ENCODE peak calls at places on chromosomes 13 and 19, in nine cellular contexts. One of them, this sample, is unnamed.

GRCh38 chr13:72638059-72638815 is 89.2 kb downstream of the MZT1 start:
- DNase-seq in psoas muscle: no peak
- DNase-seq in H9: peak; percentile 48
- DNase-seq in Ammon's horn: no peak
- DNase-seq in AG09319: no peak
- DNase-seq in DMS153: no peak
- DNase-seq in WERI-Rb-1: no peak
- DNase-seq in upper lobe of right lung: no peak
- DNase-seq in NCI-H1092: no peak
- DNase-seq in this sample: no peak

GRCh38 chr13:35826626-35827254 is 304.4 kb downstream of the DCLK1 start:
- DNase-seq in psoas muscle: no peak
- DNase-seq in H9: peak; percentile 41
- DNase-seq in Ammon's horn: no peak
- DNase-seq in AG09319: no peak
- DNase-seq in DMS153: no peak
- DNase-seq in WERI-Rb-1: no peak
- DNase-seq in upper lobe of right lung: no peak
- DNase-seq in NCI-H1092: no peak
- DNase-seq in this sample: no peak

GRCh38 chr13:49258097-49258796 is 10.5 kb downstream of the CDADC1 start:
- DNase-seq in psoas muscle: no peak
- DNase-seq in H9: no peak
- DNase-seq in Ammon's horn: no peak
- DNase-seq in AG09319: no peak
- DNase-seq in DMS153: no peak
- DNase-seq in WERI-Rb-1: no peak
- DNase-seq in upper lobe of right lung: no peak
- DNase-seq in NCI-H1092: no peak
- DNase-seq in this sample: no peak

GRCh38 chr19:46180701-46181385 is 32.8 kb downstream of the IGFL2 start:
- DNase-seq in psoas muscle: no peak
- DNase-seq in H9: no peak
- DNase-seq in Ammon's horn: no peak
- DNase-seq in AG09319: no peak
- DNase-seq in DMS153: no peak
- DNase-seq in WERI-Rb-1: no peak
- DNase-seq in upper lobe of right lung: no peak
- DNase-seq in NCI-H1092: no peak
- DNase-seq in this sample: no peak

GRCh38 chr13:111022241-111022640 is 92.9 kb upstream of the ARHGEF7 start:
- DNase-seq in psoas muscle: no peak
- DNase-seq in H9: no peak
- DNase-seq in Ammon's horn: no peak
- DNase-seq in AG09319: no peak
- DNase-seq in DMS153: no peak
- DNase-seq in WERI-Rb-1: no peak
- DNase-seq in upper lobe of right lung: no peak
- DNase-seq in NCI-H1092: no peak
- DNase-seq in this sample: no peak

GRCh38 chr19:4367336-4367723 is 24.0 kb downstream of the MPND start:
- DNase-seq in psoas muscle: no peak
- DNase-seq in H9: no peak
- DNase-seq in Ammon's horn: no peak
- DNase-seq in AG09319: no peak
- DNase-seq in DMS153: no peak
- DNase-seq in WERI-Rb-1: no peak
- DNase-seq in upper lobe of right lung: no peak
- DNase-seq in NCI-H1092: no peak
- DNase-seq in this sample: no peak

GRCh38 chr13:88958821-88959220 is 1287.7 kb downstream of the SLITRK5 start:
- DNase-seq in psoas muscle: no peak
- DNase-seq in H9: no peak
- DNase-seq in Ammon's horn: peak; percentile 3
- DNase-seq in AG09319: no peak
- DNase-seq in DMS153: no peak
- DNase-seq in WERI-Rb-1: no peak
- DNase-seq in upper lobe of right lung: no peak
- DNase-seq in NCI-H1092: no peak
- DNase-seq in this sample: no peak

GRCh38 chr19:48624791-48625723 is 5.8 kb downstream of the SPHK2 start:
- DNase-seq in psoas muscle: peak; percentile 55
- DNase-seq in H9: no peak
- DNase-seq in Ammon's horn: no peak
- DNase-seq in AG09319: no peak
- DNase-seq in DMS153: no peak
- DNase-seq in WERI-Rb-1: peak; percentile 58
- DNase-seq in upper lobe of right lung: no peak
- DNase-seq in NCI-H1092: no peak
- DNase-seq in this sample: no peak

GRCh38 chr19:40658031-40658430 is 32.4 kb downstream of the NUMBL start:
- DNase-seq in psoas muscle: peak; percentile 4
- DNase-seq in H9: no peak
- DNase-seq in Ammon's horn: no peak
- DNase-seq in AG09319: no peak
- DNase-seq in DMS153: no peak
- DNase-seq in WERI-Rb-1: no peak
- DNase-seq in upper lobe of right lung: no peak
- DNase-seq in NCI-H1092: no peak
- DNase-seq in this sample: no peak

GRCh38 chr13:25923217-25924085 is 128.4 kb downstream of the SHISA2 start:
- DNase-seq in psoas muscle: no peak
- DNase-seq in H9: no peak
- DNase-seq in Ammon's horn: no peak
- DNase-seq in AG09319: no peak
- DNase-seq in DMS153: no peak
- DNase-seq in WERI-Rb-1: no peak
- DNase-seq in upper lobe of right lung: no peak
- DNase-seq in NCI-H1092: no peak
- DNase-seq in this sample: no peak